ENCODE peak calls at places on chromosomes 5 and 9, in seven cellular contexts. M, B, J, P, D, I and C are unnamed samples.

GRCh38 chr5:158283341-158283740 is 424.4 kb upstream of the CLINT1 start:
- DNase-seq in M (no peak), B (no peak), J (no peak), P (no peak), D (no peak), I (no peak), C (no peak)

GRCh38 chr5:116442095-116442534 is 132.5 kb downstream of the SEMA6A start:
- DNase-seq in M (peak; percentile 58), B (peak; percentile 64), J (peak; percentile 46), P (no peak), D (peak; percentile 82), I (peak; percentile 7), C (no peak)

GRCh38 chr5:129945031-129945430 is 40.8 kb downstream of the CHSY3 start:
- DNase-seq in M (peak; percentile 70), B (no peak), J (no peak), P (no peak), D (no peak), I (no peak), C (no peak)

GRCh38 chr5:25649628-25650265 is 1005.0 kb upstream of the CDH10 start:
- DNase-seq in M (no peak), B (no peak), J (no peak), P (no peak), D (no peak), I (no peak), C (peak; percentile 46)

GRCh38 chr9:132401791-132402190 is 4.8 kb downstream of the TTF1 start:
- DNase-seq in M (no peak), B (no peak), J (no peak), P (no peak), D (no peak), I (no peak), C (no peak)

GRCh38 chr9:128244443-128245226 is 31.2 kb downstream of the GOLGA2 start:
- DNase-seq in M (peak; percentile 61), B (peak; percentile 92), J (peak; percentile 49), P (no peak), D (peak; percentile 50), I (peak; percentile 86), C (peak; percentile 68)

GRCh38 chr5:71861682-71862457 is 142.8 kb downstream of the CARTPT start:
- DNase-seq in M (no peak), B (no peak), J (no peak), P (no peak), D (no peak), I (no peak), C (no peak)

GRCh38 chr5:71699233-71699632 is 19.8 kb upstream of the CARTPT start:
- DNase-seq in M (no peak), B (no peak), J (no peak), P (no peak), D (no peak), I (no peak), C (no peak)

GRCh38 chr9:4225291-4226119 is 74.4 kb downstream of the GLIS3 start:
- DNase-seq in M (peak; percentile 99), B (no peak), J (no peak), P (no peak), D (no peak), I (peak; percentile 95), C (no peak)

GRCh38 chr9:132946624-132947295 is 2.3 kb upstream of the TSC1 start:
- DNase-seq in M (peak; percentile 18), B (no peak), J (no peak), P (no peak), D (no peak), I (peak; percentile 56), C (no peak)

GRCh38 chr5:59335544-59335943 is 558.0 kb downstream of the PDE4D start:
- DNase-seq in M (no peak), B (no peak), J (no peak), P (no peak), D (no peak), I (no peak), C (no peak)

GRCh38 chr9:126283799-126284465 is 42.7 kb upstream of the MVB12B start:
- DNase-seq in M (no peak), B (no peak), J (no peak), P (no peak), D (no peak), I (no peak), C (no peak)

GRCh38 chr5:157449011-157449723 is 10.8 kb upstream of the NIPAL4 start:
- DNase-seq in M (no peak), B (peak; percentile 83), J (peak; percentile 80), P (no peak), D (no peak), I (no peak), C (peak; percentile 39)

GRCh38 chr5:38408446-38409175 is 147.8 kb downstream of the LIFR start:
- DNase-seq in M (no peak), B (no peak), J (no peak), P (no peak), D (no peak), I (no peak), C (no peak)

GRCh38 chr9:127419306-127419705 is 4.9 kb upstream of the ZNF79 start:
- DNase-seq in M (no peak), B (no peak), J (no peak), P (no peak), D (no peak), I (no peak), C (no peak)

GRCh38 chr9:134360897-134361296 is 34.6 kb downstream of the RXRA start:
- DNase-seq in M (peak; percentile 32), B (no peak), J (peak; percentile 86), P (no peak), D (peak; percentile 93), I (no peak), C (peak; percentile 83)

GRCh38 chr5:10891193-10891592 is 130.2 kb upstream of the DAP start:
- DNase-seq in M (no peak), B (no peak), J (no peak), P (no peak), D (no peak), I (peak; percentile 26), C (no peak)

GRCh38 chr9:127451681-127452480 is 571 bp downstream of the LRSAM1 start:
- DNase-seq in M (peak; percentile 29), B (peak; percentile 71), J (peak; percentile 44), P (peak; percentile 33), D (peak; percentile 57), I (peak; percentile 57), C (no peak)

GRCh38 chr9:127123239-127123935 is 952 bp upstream of the ANGPTL2 start:
- DNase-seq in M (no peak), B (peak; percentile 62), J (peak; percentile 49), P (no peak), D (no peak), I (no peak), C (peak; percentile 61)

GRCh38 chr5:157198277-157199058 is 17.8 kb downstream of the ITK start:
- DNase-seq in M (no peak), B (no peak), J (peak; percentile 29), P (peak; percentile 48), D (no peak), I (no peak), C (no peak)

GRCh38 chr9:112184211-112184610 is 9.1 kb upstream of the SUSD1 start:
- DNase-seq in M (no peak), B (no peak), J (no peak), P (no peak), D (no peak), I (no peak), C (no peak)

GRCh38 chr5:150469718-150470470 is 20.4 kb upstream of the RPS14 start:
- DNase-seq in M (peak; percentile 99), B (no peak), J (no peak), P (no peak), D (no peak), I (peak; percentile 98), C (no peak)

GRCh38 chr5:173940269-173940668 is 48.7 kb upstream of the C5orf47 start:
- DNase-seq in M (no peak), B (no peak), J (no peak), P (no peak), D (no peak), I (no peak), C (no peak)

GRCh38 chr9:107246259-107247254 is 36.5 kb upstream of the RAD23B start:
- DNase-seq in M (no peak), B (no peak), J (no peak), P (no peak), D (no peak), I (peak; percentile 13), C (no peak)
- TF ChIP-seq CTCF in M (no peak), B (no peak), J (no peak), P (no peak), D (no peak), I (no peak), C (no peak)

DNA sequence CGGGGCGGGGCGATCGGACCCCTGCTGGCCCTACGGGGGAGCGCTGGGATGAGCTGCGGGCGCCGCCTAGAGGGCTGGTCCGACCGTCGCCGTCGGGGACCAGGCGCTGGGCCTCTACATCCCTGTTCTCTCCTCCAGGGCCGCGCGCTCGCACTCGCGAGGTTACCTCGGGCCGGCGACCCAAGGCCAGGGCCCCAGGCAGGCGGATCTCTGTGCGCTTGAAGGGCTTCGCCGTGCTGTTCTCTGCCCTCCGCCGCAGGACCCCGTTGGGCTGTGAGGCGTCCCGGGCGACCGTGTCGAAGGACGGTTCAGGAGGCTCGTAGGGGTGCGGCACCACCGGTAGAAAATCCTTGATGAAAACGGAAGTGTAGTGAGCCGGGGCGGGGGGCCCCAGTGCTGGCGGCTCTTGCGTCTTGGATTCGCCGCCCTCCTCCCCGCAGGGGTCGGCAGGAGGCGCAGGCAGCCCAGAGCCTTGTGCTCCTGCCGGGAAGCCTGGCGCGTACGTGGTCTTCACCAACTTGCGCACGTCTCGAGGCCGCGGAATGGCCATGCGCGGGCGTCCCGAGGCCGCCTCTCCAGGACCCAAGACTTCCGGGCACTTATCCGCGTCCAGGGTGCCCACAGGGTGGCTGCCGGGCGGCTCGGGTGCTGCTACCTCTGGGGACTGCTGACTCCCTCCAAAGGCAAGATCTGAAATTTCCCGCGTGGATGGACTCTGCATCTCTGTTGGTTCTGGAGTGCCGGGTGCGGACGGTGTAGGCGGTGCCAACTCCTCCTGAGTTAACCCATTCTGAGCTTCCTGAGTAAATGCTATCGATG is 2.0 kb downstream of the PROB1 start:
- DNase-seq in M (no peak), B (peak; percentile 82), J (peak; percentile 75), P (peak; percentile 64), D (no peak), I (no peak), C (peak; percentile 41)
- H3K27ac ChIP-seq in M (no peak overlapping the region), B (peak overlapping the region; percentile 100), J (peak overlapping the region; percentile 68), P (no peak overlapping the region), D (no peak overlapping the region), I (no peak overlapping the region), C (no peak overlapping the region)

GRCh38 chr5:55712023-55712859 is at the start of gene SLC38A9:
- DNase-seq in M (peak; percentile 86), B (peak; percentile 98), J (peak; percentile 97), P (peak; percentile 87), D (peak; percentile 97), I (peak; percentile 91), C (peak; percentile 98)

GRCh38 chr5:55713871-55714270 is 1.7 kb upstream of the SLC38A9 start:
- DNase-seq in M (no peak), B (no peak), J (no peak), P (no peak), D (no peak), I (peak; percentile 18), C (no peak)

GRCh38 chr5:55711531-55712022 is 547 bp downstream of the SLC38A9 start:
- DNase-seq in M (no peak), B (no peak), J (no peak), P (no peak), D (no peak), I (no peak), C (no peak)

GRCh38 chr5:55706230-55706629 is 5.9 kb downstream of the SLC38A9 start:
- DNase-seq in M (no peak), B (no peak), J (no peak), P (no peak), D (no peak), I (no peak), C (no peak)

GRCh38 chr5:55708732-55709131 is 3.4 kb downstream of the SLC38A9 start:
- DNase-seq in M (no peak), B (no peak), J (no peak), P (no peak), D (no peak), I (peak; percentile 34), C (no peak)
- TF ChIP-seq CTCF in M (no peak), B (no peak), J (no peak), P (no peak), D (no peak), I (no peak), C (no peak)

GRCh38 chr5:126444137-126444536 is 20.9 kb downstream of the GRAMD2B start:
- DNase-seq in M (no peak), B (no peak), J (no peak), P (no peak), D (no peak), I (no peak), C (no peak)
- H3K27ac ChIP-seq in M (no peak overlapping the region), B (no peak overlapping the region), J (no peak overlapping the region), P (no peak overlapping the region), D (no peak overlapping the region), I (no peak overlapping the region), C (no peak overlapping the region)